ENCODE peak calls at places on chromosomes 5 and 9, in seven cellular contexts. T is keratinocyte, R is AG10803, S is foreskin fibroblast, H is GM12878, C is dorsolateral prefrontal cortex, J is GM12865. Y is an unnamed sample.
A peak's percentile ranks its signal among the peaks of the same experiment; 100 is the strongest.

GRCh38 chr5:168946363-168946762 is 354.6 kb downstream of the SLIT3 start:
- DNase-seq in H (no peak), J (no peak), T (no peak), R (no peak), C (no peak), S (no peak), Y (peak; percentile 8)

GRCh38 chr5:132234684-132235062 is 7.0 kb upstream of the P4HA2 start:
- DNase-seq in H (no peak), T (no peak), J (no peak), S (no peak), R (no peak), C (no peak), Y (no peak)

GRCh38 chr5:170636836-170637477 is 133.1 kb downstream of the KCNIP1 start:
- DNase-seq in H (no peak), J (no peak), T (no peak), S (no peak), R (no peak), C (no peak), Y (no peak)

GRCh38 chr5:170257370-170257769 is 24.6 kb downstream of the C5orf58 start:
- DNase-seq in R (no peak), J (no peak), H (no peak), S (no peak), T (no peak), C (no peak), Y (no peak)

GRCh38 chr9:128821584-128822406 is 3.5 kb downstream of the ENDOG start:
- DNase-seq in C (no peak), S (no peak), J (no peak), T (no peak), H (no peak), R (no peak), Y (no peak)

GRCh38 chr9:129006328-129007034 is 21.6 kb downstream of the SH3GLB2 start:
- DNase-seq in H (no peak), T (no peak), J (peak; percentile 72), R (peak; percentile 73), S (peak; percentile 74), C (peak; percentile 87), Y (peak; percentile 79)

GRCh38 chr9:21709464-21710058 is 92.9 kb upstream of the MTAP start:
- DNase-seq in J (peak; percentile 74), C (peak; percentile 55), R (peak; percentile 55), T (peak; percentile 49), S (no peak), H (no peak), Y (peak; percentile 76)

GRCh38 chr5:128216860-128217531 is 133.4 kb downstream of the SLC12A2 start:
- DNase-seq in S (peak; percentile 56), R (peak; percentile 83), C (no peak), H (no peak), T (peak; percentile 50), J (no peak), Y (peak; percentile 24)

GRCh38 chr5:138353550-138353893 is 1.0 kb downstream of the KDM3B start:
- DNase-seq in H (no peak), R (peak; percentile 53), S (no peak), J (no peak), T (no peak), C (peak; percentile 33), Y (no peak)

GRCh38 chr5:164345173-164345572 is 839.8 kb downstream of the MAT2B start:
- DNase-seq in R (peak; percentile 42), J (no peak), S (no peak), C (peak; percentile 18), T (no peak), H (no peak), Y (peak; percentile 48)

GRCh38 chr5:14268236-14268701 is 125.1 kb downstream of the TRIO start:
- DNase-seq in H (no peak), C (no peak), S (peak; percentile 90), T (peak; percentile 93), J (no peak), R (peak; percentile 83), Y (peak; percentile 49)

GRCh38 chr5:96936431-96937221 is 746 bp downstream of the LNPEP start:
- DNase-seq in H (no peak), R (peak; percentile 17), C (no peak), S (no peak), J (peak; percentile 84), T (no peak), Y (no peak)

GRCh38 chr5:88944751-88945507 is 61.9 kb upstream of the MEF2C start:
- DNase-seq in C (no peak), S (peak; percentile 34), J (no peak), R (peak; percentile 77), T (no peak), H (no peak), Y (peak; percentile 18)

GRCh38 chr5:179256229-179257189 is 88.8 kb downstream of the ADAMTS2 start:
- DNase-seq in S (no peak), J (no peak), T (no peak), H (no peak), R (peak; percentile 50), C (no peak), Y (no peak)

GRCh38 chr5:149641000-149641576 is 59.8 kb downstream of the ARHGEF37 start:
- DNase-seq in T (no peak), J (peak; percentile 66), C (no peak), R (peak; percentile 29), H (no peak), S (no peak), Y (peak; percentile 55)

GRCh38 chr5:125148706-125149105 is 402.3 kb upstream of the ZNF608 start:
- DNase-seq in H (no peak), J (no peak), C (no peak), R (peak; percentile 43), T (no peak), S (peak; percentile 36), Y (peak; percentile 70)

GRCh38 chr9:130692365-130692764 is 1.2 kb upstream of the EXOSC2 start:
- DNase-seq in J (no peak), C (no peak), S (no peak), H (no peak), R (no peak), T (no peak), Y (no peak)

GRCh38 chr5:9557696-9558095 is 11.8 kb upstream of the SEMA5A start:
- DNase-seq in C (no peak), T (no peak), R (peak; percentile 15), H (no peak), J (no peak), S (peak; percentile 24), Y (peak; percentile 26)

DNA sequence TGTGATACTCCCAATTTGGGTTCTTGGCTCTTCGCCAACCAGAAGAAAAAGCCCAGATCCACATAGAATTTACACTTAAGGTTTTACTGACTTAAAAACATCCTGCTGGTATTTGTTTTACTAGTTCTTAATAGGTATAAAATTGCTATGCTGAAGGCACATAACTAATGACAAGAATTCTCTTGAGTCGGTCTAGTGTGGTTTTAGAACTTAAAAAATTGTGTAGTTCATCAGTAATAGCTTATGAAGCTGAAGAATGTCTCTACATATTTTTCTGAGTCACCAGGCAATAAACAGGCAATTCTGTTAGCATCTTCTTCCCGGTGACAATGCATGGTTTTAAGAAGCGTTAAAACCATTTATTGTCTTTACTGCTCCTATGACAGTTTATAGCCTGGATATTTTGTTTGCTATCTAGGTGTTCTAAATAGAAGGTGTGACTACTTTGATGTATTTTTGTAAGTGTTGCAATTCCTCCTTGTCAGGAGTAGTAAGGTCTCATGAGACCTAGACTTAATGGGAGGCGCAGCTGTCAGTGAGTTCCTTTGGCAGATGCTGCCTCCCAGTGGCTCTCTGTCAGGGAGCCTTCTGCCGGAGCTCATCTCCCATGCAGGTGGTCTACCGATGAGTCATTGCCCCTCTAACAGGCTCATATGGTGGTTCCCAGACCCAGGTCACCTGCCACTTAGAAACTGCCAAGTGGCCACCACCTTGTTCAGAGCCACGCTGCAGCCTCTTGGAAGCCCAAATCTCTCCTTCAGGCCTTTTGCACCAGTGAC is 173.8 kb downstream of the MAST4 start:
- DNase-seq in S (no peak), C (peak; percentile 21), J (peak; percentile 7), R (no peak), T (no peak), H (no peak), Y (peak; percentile 31)
- TF ChIP-seq CTCF in S (no peak), C (peak; percentile 47), J (peak; percentile 13), R (peak; percentile 32), T (no peak), H (peak; percentile 30), Y (peak; percentile 32)

DNA sequence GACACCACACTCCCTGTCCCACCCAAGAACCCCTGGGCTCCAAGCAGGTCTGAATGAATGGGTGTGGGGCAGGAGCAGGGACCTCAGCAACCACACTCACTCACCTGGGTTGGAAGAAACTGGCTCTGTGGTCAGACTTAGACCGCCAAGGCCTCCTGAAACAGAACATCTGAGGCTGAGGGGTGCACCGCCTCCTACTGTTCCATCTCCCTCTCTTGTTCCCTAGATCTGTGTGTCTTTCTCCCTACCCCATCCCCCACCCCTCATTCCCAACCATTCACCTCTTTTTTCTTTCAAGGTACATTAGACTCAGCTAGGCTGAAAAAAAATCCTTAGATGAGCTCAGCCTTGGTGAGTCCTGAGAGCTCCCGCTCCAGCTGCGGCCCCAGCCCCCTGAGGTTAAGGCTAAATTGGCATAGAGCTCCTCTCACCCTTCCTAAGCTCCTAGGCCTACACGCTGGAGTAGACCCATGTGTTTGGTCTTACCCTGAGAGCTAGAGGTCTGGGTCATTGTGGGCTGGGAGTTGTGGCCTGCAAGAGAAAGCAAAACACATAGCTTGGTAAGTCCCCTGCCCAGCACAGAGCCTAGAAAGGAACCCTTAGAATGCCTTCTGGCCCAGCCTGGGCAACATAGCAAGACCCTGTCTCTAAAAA is 4.8 kb downstream of the ECSCR start:
- DNase-seq in C (no peak), S (no peak), H (no peak), J (peak; percentile 81), T (no peak), R (no peak), Y (no peak)
- H3K4me3 ChIP-seq in C (no peak overlapping the region), S (no peak overlapping the region), H (no peak overlapping the region), J (no peak overlapping the region), T (no peak overlapping the region), R (no peak overlapping the region), Y (no peak overlapping the region)

GRCh38 chr5:61641748-61642565 is 309.9 kb downstream of the ZSWIM6 start:
- DNase-seq in C (no peak), T (no peak), H (no peak), S (no peak), J (no peak), R (peak; percentile 23), Y (no peak)
- TF ChIP-seq CTCF in C (no peak), T (no peak), H (no peak), S (peak; percentile 24), J (peak; percentile 1), R (peak; percentile 46), Y (no peak)

GRCh38 chr9:113501129-113501686 is 37.7 kb downstream of the RGS3 start:
- DNase-seq in R (no peak), S (no peak), J (no peak), C (no peak), T (no peak), H (no peak), Y (peak; percentile 37)

GRCh38 chr9:113501821-113502220 is 38.3 kb downstream of the RGS3 start:
- DNase-seq in H (no peak), T (no peak), R (no peak), J (no peak), C (no peak), S (no peak), Y (no peak)

GRCh38 chr9:113503131-113503541 is 39.6 kb downstream of the RGS3 start:
- DNase-seq in C (no peak), T (no peak), S (no peak), R (no peak), J (no peak), H (no peak), Y (no peak)

GRCh38 chr9:113503613-113504230 is 40.2 kb downstream of the RGS3 start:
- DNase-seq in C (no peak), R (no peak), T (no peak), H (no peak), S (no peak), J (no peak), Y (peak; percentile 73)

GRCh38 chr9:113502427-113503008 is 39.0 kb downstream of the RGS3 start:
- DNase-seq in R (no peak), J (no peak), S (no peak), C (no peak), H (no peak), T (no peak), Y (no peak)
- H3K4me3 ChIP-seq in R (no peak overlapping the region), J (no peak overlapping the region), S (no peak overlapping the region), C (no peak overlapping the region), H (no peak overlapping the region), T (no peak overlapping the region), Y (peak overlapping the region; percentile 17)